ENCODE peak calls at places on chromosomes 3 and 15, in six cellular contexts. O is coronary artery, L is esophagus muscularis mucosa, Z is lung, K is lower leg skin, V is colonic mucosa. U is an unnamed sample.

GRCh38 chr3:189898559-189899153 is 222.0 kb downstream of the P3H2 start:
- DNase-seq in L (no peak), K (no peak), V (no peak), Z (no peak), O (no peak), U (peak; percentile 10)

GRCh38 chr15:52221730-52222129 is 30.5 kb upstream of the GNB5 start:
- DNase-seq in Z (no peak), O (no peak), V (no peak), K (no peak), L (no peak), U (no peak)

GRCh38 chr15:67839358-67839928 is 402 bp downstream of the RNU6-1 start:
- DNase-seq in V (peak; percentile 47), O (no peak), Z (no peak), L (no peak), K (no peak), U (no peak)

GRCh38 chr15:48868549-48868948 is 9.4 kb upstream of the EID1 start:
- DNase-seq in O (no peak), K (no peak), Z (no peak), V (no peak), L (no peak), U (peak; percentile 46)

GRCh38 chr3:35776346-35776745 is 137.0 kb downstream of the ARPP21 start:
- DNase-seq in L (no peak), Z (no peak), K (no peak), O (no peak), V (no peak), U (no peak)

GRCh38 chr3:177453087-177453844 is 256.0 kb upstream of the TBL1XR1 start:
- DNase-seq in O (no peak), V (no peak), L (no peak), K (no peak), Z (no peak), U (no peak)

GRCh38 chr3:100114413-100115030 is at the start of gene FILIP1L:
- DNase-seq in L (no peak), K (no peak), Z (no peak), V (no peak), O (no peak), U (no peak)

GRCh38 chr3:59480486-59480995 is 430.7 kb upstream of the CFAP20DC start:
- DNase-seq in L (no peak), Z (no peak), K (no peak), O (no peak), V (no peak), U (peak; percentile 23)

GRCh38 chr15:84631706-84632272 is 22.3 kb downstream of the WDR73 start:
- DNase-seq in K (no peak), O (no peak), V (no peak), Z (no peak), L (no peak), U (no peak)

GRCh38 chr3:12393894-12394293 is 90.4 kb upstream of the TSEN2 start:
- DNase-seq in K (no peak), Z (no peak), O (no peak), L (no peak), V (no peak), U (peak; percentile 83)

GRCh38 chr15:58742022-58742421 is 7.5 kb downstream of the ADAM10 start:
- DNase-seq in V (no peak), L (no peak), K (no peak), O (no peak), Z (no peak), U (no peak)

GRCh38 chr3:14472471-14473351 is 67.4 kb downstream of the GRIP2 start:
- DNase-seq in K (no peak), O (no peak), V (peak; percentile 29), Z (peak; percentile 85), L (no peak), U (peak; percentile 80)

GRCh38 chr3:177589921-177590336 is 392.6 kb upstream of the TBL1XR1 start:
- DNase-seq in L (no peak), V (no peak), O (no peak), K (no peak), Z (peak; percentile 39), U (peak; percentile 85)

GRCh38 chr15:53378096-53378620 is 381.3 kb downstream of the WDR72 start:
- DNase-seq in L (no peak), K (no peak), V (no peak), O (no peak), Z (no peak), U (no peak)

GRCh38 chr15:29093696-29094343 is 175.8 kb downstream of the NSMCE3 start:
- DNase-seq in L (no peak), K (no peak), Z (no peak), O (no peak), V (no peak), U (no peak)

GRCh38 chr15:78810377-78811123 is 714 bp downstream of the ADAMTS7 start:
- DNase-seq in Z (peak; percentile 54), K (peak; percentile 89), O (no peak), V (peak; percentile 63), L (no peak), U (no peak)

GRCh38 chr15:78740904-78741274 is 70.4 kb downstream of the ADAMTS7 start:
- DNase-seq in Z (peak; percentile 17), O (no peak), V (no peak), K (peak; percentile 40), L (no peak), U (no peak)

GRCh38 chr3:154936196-154936595 is 143.9 kb upstream of the MME start:
- DNase-seq in L (no peak), K (no peak), Z (no peak), V (no peak), O (no peak), U (no peak)

GRCh38 chr15:39542385-39543065 is 38.4 kb upstream of the THBS1 start:
- DNase-seq in L (peak; percentile 21), K (peak; percentile 39), V (no peak), Z (no peak), O (no peak), U (no peak)

GRCh38 chr3:126197854-126198584 is 17.6 kb upstream of the ALDH1L1 start:
- DNase-seq in Z (peak; percentile 65), V (peak; percentile 70), K (no peak), L (peak; percentile 95), O (peak; percentile 83), U (no peak)

GRCh38 chr3:188553569-188553968 is 399.6 kb downstream of the LPP start:
- DNase-seq in L (no peak), V (no peak), K (no peak), O (no peak), Z (no peak), U (no peak)

GRCh38 chr15:45784656-45785055 is 149.8 kb downstream of the SQOR start:
- DNase-seq in V (no peak), O (no peak), Z (no peak), L (no peak), K (no peak), U (no peak)

GRCh38 chr15:88131937-88132336 is 124.6 kb downstream of the NTRK3 start:
- DNase-seq in Z (no peak), O (no peak), L (no peak), K (no peak), V (no peak), U (no peak)

GRCh38 chr15:41581110-41581509 is 22.1 kb downstream of the TYRO3 start:
- DNase-seq in V (no peak), O (no peak), Z (no peak), L (no peak), K (no peak), U (no peak)

GRCh38 chr3:150497956-150498355 is 48.3 kb downstream of the SERP1 start:
- DNase-seq in L (no peak), V (no peak), O (no peak), K (no peak), Z (no peak), U (peak; percentile 11)

GRCh38 chr3:51718547-51719412 is 11.9 kb downstream of the GRM2 start:
- DNase-seq in V (peak; percentile 78), Z (no peak), L (peak; percentile 50), O (no peak), K (peak; percentile 84), U (no peak)

GRCh38 chr3:172624999-172625398 is 85.9 kb downstream of the NCEH1 start:
- DNase-seq in Z (no peak), V (no peak), L (peak; percentile 45), K (no peak), O (no peak), U (no peak)

GRCh38 chr3:136734382-136735070 is 17.7 kb downstream of the STAG1 start:
- DNase-seq in O (no peak), Z (no peak), V (no peak), L (no peak), K (no peak), U (no peak)

GRCh38 chr3:5002174-5002870 is 23.1 kb downstream of the BHLHE40 start:
- DNase-seq in V (no peak), Z (no peak), K (peak; percentile 82), L (no peak), O (no peak), U (no peak)

GRCh38 chr3:194275231-194275671 is 75.9 kb downstream of the CPN2 start:
- DNase-seq in O (peak; percentile 67), K (peak; percentile 84), V (no peak), Z (no peak), L (no peak), U (no peak)

DNA sequence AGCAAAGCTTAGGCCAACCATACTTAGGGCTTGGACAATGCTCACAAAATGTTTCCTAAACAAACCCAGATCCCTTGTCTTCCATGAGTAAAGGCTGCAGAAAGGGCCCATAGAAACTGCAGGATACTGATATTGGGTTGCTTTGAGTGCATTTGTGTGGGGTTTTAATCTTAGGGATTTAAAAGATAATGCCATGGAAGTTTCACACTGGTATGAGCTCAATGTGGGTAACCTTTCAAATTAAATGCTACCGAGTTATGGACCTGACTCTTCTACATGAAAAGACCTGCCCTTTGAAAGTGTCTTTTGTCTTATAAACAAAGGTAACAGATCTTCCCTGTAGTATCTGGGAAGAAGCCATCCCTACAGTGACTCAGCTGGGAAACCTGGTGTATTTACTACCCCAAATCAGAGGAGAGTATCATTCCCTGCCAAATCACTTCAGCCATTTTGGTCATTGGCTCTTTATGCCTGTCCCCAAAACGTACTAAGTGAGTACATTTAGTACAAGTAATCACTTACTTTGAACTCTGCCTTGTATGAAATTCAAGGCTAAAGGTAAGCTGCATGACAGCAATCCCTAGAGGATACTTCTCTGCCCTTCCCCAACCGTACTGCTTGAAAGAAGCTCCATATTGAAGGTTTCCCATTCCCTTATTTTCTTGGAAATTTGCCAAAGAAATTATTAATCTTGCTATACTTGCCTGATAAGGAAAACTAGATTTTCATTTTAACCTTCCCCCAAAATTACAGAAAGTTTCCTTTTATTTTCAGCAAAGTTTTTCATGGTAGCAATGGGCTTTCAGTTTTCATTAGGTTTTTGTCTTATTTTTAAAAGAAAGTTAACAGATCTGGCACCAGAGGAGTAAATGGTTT is 7.2 kb downstream of the TM4SF1 start:
- DNase-seq in O (no peak), V (no peak), L (no peak), K (no peak), Z (no peak), U (no peak)
- H3K4me3 ChIP-seq in O (no peak overlapping the region), V (no peak overlapping the region), L (no peak overlapping the region), K (no peak overlapping the region), Z (no peak overlapping the region), U (no peak overlapping the region)

GRCh38 chr3:41574900-41575299 is 375.6 kb downstream of the CTNNB1 start:
- DNase-seq in L (no peak), O (no peak), V (no peak), K (no peak), Z (no peak), U (no peak)
- TF ChIP-seq CTCF in L (no peak), O (no peak), V (no peak), K (no peak), Z (no peak), U (no peak)

GRCh38 chr15:38069001-38069400 is 134.6 kb downstream of the TMCO5A start:
- DNase-seq in O (no peak), V (peak; percentile 54), Z (peak; percentile 40), L (no peak), K (no peak), U (no peak)
- H3K4me3 ChIP-seq in O (peak overlapping the region; percentile 57), V (no peak overlapping the region), Z (no peak overlapping the region), L (peak overlapping the region; percentile 23), K (no peak overlapping the region), U (peak overlapping the region; percentile 27)

GRCh38 chr15:82047493-82048446 is 2.0 kb upstream of the MEX3B start:
- DNase-seq in K (no peak), Z (no peak), L (no peak), O (peak; percentile 81), V (no peak), U (no peak)
- TF ChIP-seq CTCF in K (no peak), Z (no peak), L (no peak), O (no peak), V (no peak), U (no peak)

U was measured in AG09309.